ENCODE peak calls at places on chromosomes 4 and X, in ten cellular contexts. O, G, R, U, T, K, E, M, S and W are unnamed samples.

GRCh38 chrX:101398694-101399093 is 7.9 kb downstream of the RPL36A start:
- DNase-seq in O (no peak), G (no peak), R (no peak), U (no peak), T (no peak), K (no peak), E (no peak), M (no peak), S (no peak), W (no peak)

GRCh38 chrX:118528089-118528753 is 32.6 kb downstream of the DOCK11 start:
- DNase-seq in O (no peak), G (no peak), R (no peak), U (peak), T (peak), K (no peak), E (no peak), M (no peak), S (no peak), W (no peak)

GRCh38 chrX:109475174-109475891 is 6.6 kb downstream of the GUCY2F start:
- DNase-seq in O (peak), G (peak), R (peak), U (no peak), T (no peak), K (peak), E (peak), M (no peak), S (peak), W (peak)

GRCh38 chr4:2220016-2220620 is 21.8 kb downstream of the HAUS3 start:
- DNase-seq in O (peak), G (peak), R (peak), U (peak), T (peak), K (peak), E (peak), M (peak), S (peak), W (peak)

GRCh38 chr4:106996490-106996889 is 39.6 kb downstream of the DKK2 start:
- DNase-seq in O (no peak), G (no peak), R (no peak), U (no peak), T (no peak), K (no peak), E (no peak), M (no peak), S (no peak), W (no peak)

GRCh38 chr4:69858683-69859082 is 1.3 kb downstream of the SULT1E1 start:
- DNase-seq in O (no peak), G (peak), R (peak), U (no peak), T (no peak), K (no peak), E (no peak), M (no peak), S (peak), W (no peak)

GRCh38 chr4:88445252-88445651 is 11.7 kb upstream of the HERC5 start:
- DNase-seq in O (no peak), G (no peak), R (no peak), U (no peak), T (no peak), K (no peak), E (no peak), M (no peak), S (no peak), W (no peak)

GRCh38 chrX:129641941-129642340 is 12.8 kb downstream of the APLN start:
- DNase-seq in O (no peak), G (peak), R (peak), U (no peak), T (no peak), K (no peak), E (no peak), M (no peak), S (peak), W (no peak)

GRCh38 chrX:56762707-56763555 is 33.9 kb downstream of the NBDY start:
- DNase-seq in O (no peak), G (no peak), R (no peak), U (no peak), T (no peak), K (no peak), E (no peak), M (no peak), S (no peak), W (peak)

GRCh38 chr4:98661356-98662054 is 3.1 kb upstream of the TSPAN5 start:
- DNase-seq in O (no peak), G (no peak), R (peak), U (no peak), T (no peak), K (peak), E (peak), M (no peak), S (no peak), W (no peak)

GRCh38 chrX:11750051-11750450 is 8.0 kb upstream of the MSL3 start:
- DNase-seq in O (no peak), G (peak), R (peak), U (no peak), T (no peak), K (no peak), E (no peak), M (no peak), S (peak), W (no peak)
- H3K4me3 ChIP-seq in O (no peak), G (no peak), R (no peak), U (no peak), T (no peak), K (no peak), E (no peak), M (no peak), S (no peak), W (no peak)

DNA sequence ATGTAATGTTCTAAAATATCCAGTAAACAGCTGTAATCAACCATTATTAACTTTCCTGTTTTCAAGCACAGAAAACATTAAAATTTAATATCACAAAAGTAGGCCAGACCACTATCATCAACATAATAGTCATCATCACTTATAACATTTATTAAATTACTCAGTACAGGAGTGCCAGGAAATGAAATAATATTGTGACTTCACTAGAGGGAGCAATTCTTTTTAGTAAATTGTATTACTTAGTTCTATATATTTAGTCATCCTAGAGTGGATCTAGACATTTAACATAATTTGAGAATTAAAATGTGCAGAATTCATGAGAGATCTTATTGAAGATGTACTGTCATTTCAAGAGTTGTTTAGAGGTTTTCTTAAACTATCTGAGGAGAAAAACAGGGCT is 33.6 kb downstream of the PITX2 start:
- DNase-seq in O (no peak), G (peak), R (peak), U (no peak), T (no peak), K (no peak), E (no peak), M (no peak), S (peak), W (no peak)
- TF ChIP-seq CTCF in O (peak), G (peak), R (peak), U (no peak), T (no peak), K (peak), E (no peak), M (no peak), S (no peak), W (no peak)

GRCh38 chr4:83862471-83862870 is 326.6 kb downstream of the GPAT3 start:
- DNase-seq in O (no peak), G (no peak), R (no peak), U (no peak), T (no peak), K (no peak), E (no peak), M (no peak), S (peak), W (no peak)

GRCh38 chr4:83867221-83867620 is 331.3 kb downstream of the GPAT3 start:
- DNase-seq in O (no peak), G (no peak), R (no peak), U (no peak), T (no peak), K (no peak), E (no peak), M (no peak), S (peak), W (no peak)

GRCh38 chr4:83866821-83867220 is 330.9 kb downstream of the GPAT3 start:
- DNase-seq in O (no peak), G (no peak), R (no peak), U (no peak), T (no peak), K (no peak), E (no peak), M (no peak), S (peak), W (no peak)

GRCh38 chr4:83870551-83870950 is 334.6 kb downstream of the GPAT3 start:
- DNase-seq in O (no peak), G (no peak), R (no peak), U (no peak), T (no peak), K (no peak), E (no peak), M (no peak), S (no peak), W (no peak)

DNA sequence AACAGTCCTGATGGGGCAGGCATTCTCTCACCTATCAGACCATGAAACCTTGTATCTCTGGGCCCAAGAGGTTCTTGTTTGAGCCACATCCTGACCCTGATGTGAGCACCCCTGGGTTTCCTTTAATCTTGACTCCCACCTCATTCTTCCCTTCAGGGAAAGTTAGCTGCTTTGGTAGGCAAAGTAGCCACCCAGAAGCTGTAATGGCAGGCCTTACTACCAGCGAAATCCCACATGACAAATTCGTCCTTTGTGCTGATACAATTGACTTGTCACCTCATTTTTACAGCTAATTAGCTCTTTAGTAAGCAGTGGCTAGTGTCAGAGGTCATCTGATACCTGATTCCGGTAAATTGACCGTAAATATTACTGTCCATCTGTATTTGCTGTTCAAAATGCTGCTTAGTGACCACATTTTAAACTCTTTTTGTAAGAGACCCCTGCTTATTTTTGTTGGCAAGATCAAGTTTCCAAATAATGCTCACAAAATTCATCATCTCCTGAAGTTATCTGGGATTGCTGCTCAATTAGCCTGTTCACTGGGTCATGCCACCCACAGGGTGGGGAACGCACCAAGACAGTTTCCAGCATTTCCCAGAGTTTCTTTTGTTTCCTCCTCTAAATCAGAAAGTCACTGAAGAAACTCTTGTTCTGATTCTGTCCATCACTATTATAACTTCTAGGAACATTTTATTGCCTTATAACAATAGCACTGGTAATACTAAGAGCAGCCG is 329.7 kb downstream of the GPAT3 start:
- DNase-seq in O (no peak), G (no peak), R (no peak), U (no peak), T (no peak), K (no peak), E (no peak), M (no peak), S (no peak), W (no peak)
- H3K4me3 ChIP-seq in O (no peak), G (no peak), R (no peak), U (no peak), T (no peak), K (no peak), E (no peak), M (no peak), S (no peak), W (no peak)

GRCh38 chr4:5374577-5374976 is 323.3 kb downstream of the STK32B start:
- DNase-seq in O (no peak), G (no peak), R (no peak), U (no peak), T (no peak), K (no peak), E (no peak), M (no peak), S (no peak), W (no peak)

GRCh38 chr4:5381981-5382441 is 326.3 kb downstream of the EVC2 start:
- DNase-seq in O (peak), G (peak), R (no peak), U (no peak), T (no peak), K (no peak), E (no peak), M (no peak), S (peak), W (no peak)

GRCh38 chr4:5374994-5375393 is 323.7 kb downstream of the STK32B start:
- DNase-seq in O (no peak), G (no peak), R (no peak), U (no peak), T (no peak), K (no peak), E (no peak), M (no peak), S (no peak), W (peak)

GRCh38 chr4:5376015-5376414 is 324.7 kb downstream of the STK32B start:
- DNase-seq in O (no peak), G (no peak), R (no peak), U (no peak), T (no peak), K (no peak), E (no peak), M (no peak), S (no peak), W (peak)

DNA sequence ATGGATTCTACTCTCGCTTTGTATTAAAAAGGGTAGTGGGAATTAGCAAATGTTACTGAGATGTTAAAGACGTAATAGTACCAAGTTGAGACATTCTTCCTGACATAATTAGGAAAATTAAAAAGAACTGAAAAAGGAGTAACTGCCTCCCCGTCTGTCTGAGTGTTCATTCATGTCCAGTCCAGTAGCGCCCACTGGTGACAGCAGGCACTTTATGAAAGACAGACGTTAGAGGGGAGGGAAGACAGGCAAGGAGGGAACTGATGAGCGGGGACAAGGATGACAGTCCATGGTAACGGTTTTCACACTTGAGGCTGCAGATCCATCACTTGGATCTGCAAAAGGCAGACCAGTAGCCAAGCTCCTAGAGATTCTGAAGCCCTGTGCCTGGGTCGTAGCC is 326.7 kb downstream of the STK32B start:
- DNase-seq in O (no peak), G (no peak), R (no peak), U (no peak), T (no peak), K (peak), E (peak), M (no peak), S (peak), W (no peak)
- TF ChIP-seq CTCF in O (no peak), G (no peak), R (peak), U (no peak), T (no peak), K (peak), E (peak), M (peak), S (no peak), W (no peak)

DNA sequence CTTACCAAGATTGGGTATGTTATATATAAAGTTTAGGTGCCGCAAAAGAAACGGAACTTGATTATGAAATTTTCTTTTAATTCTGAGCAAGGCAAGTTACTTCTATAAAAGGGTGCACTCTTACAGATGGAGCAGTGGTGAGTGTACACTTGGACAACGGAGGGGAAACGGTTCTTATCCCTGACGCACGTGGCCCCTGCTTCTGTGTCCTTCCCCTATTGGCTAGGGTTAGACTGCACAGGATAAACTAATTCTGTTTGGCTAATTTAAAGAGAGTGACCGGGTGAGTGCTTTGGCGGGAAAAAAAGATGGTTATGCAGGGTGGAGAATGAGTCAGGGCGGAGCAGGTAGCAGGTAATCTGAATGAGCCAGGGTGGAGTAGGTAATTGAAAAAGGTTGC is 149.5 kb downstream of the GC start:
- DNase-seq in O (no peak), G (no peak), R (no peak), U (no peak), T (no peak), K (no peak), E (no peak), M (no peak), S (no peak), W (no peak)
- H3K4me3 ChIP-seq in O (no peak), G (no peak), R (no peak), U (no peak), T (no peak), K (no peak), E (no peak), M (no peak), S (no peak), W (no peak)

GRCh38 chrX:70769659-70770232 is 138.8 kb downstream of the TEX11 start:
- DNase-seq in O (no peak), G (peak), R (peak), U (no peak), T (no peak), K (no peak), E (peak), M (no peak), S (peak), W (no peak)
- TF ChIP-seq CTCF in O (peak), G (peak), R (no peak), U (peak), T (peak), K (peak), E (no peak), M (no peak), S (peak), W (no peak)